ENCODE peak calls at places on chromosomes 5 and 9, in ten cellular contexts. U is fibroblast of pulmonary artery; E is breast epithelium; B is HepG2; X is MM.1S; Z is effector memory CD4-positive, alpha-beta T cell; M is suprapubic skin; S is stomach; N is AG10803; D is cardiac fibroblast. V is an unnamed sample.

GRCh38 chr9:126325779-126326178 is 850 bp upstream of the MVB12B start:
- DNase-seq in U (no peak), E (no peak), B (no peak), X (no peak), Z (no peak), M (no peak), S (no peak), N (no peak), D (no peak), V (no peak)

GRCh38 chr5:126742425-126742824 is 34.5 kb upstream of the LMNB1 start:
- DNase-seq in U (no peak), E (no peak), B (no peak), X (no peak), Z (no peak), M (no peak), S (no peak), N (no peak), D (no peak), V (no peak)

GRCh38 chr9:125536184-125537152 is 170.5 kb downstream of the MAPKAP1 start:
- DNase-seq in U (no peak), E (peak), B (no peak), X (no peak), Z (no peak), M (no peak), S (no peak), N (peak), D (peak), V (no peak)

GRCh38 chr5:172846249-172846648 is 12.2 kb downstream of the ERGIC1 start:
- DNase-seq in U (no peak), E (no peak), B (no peak), X (no peak), Z (no peak), M (no peak), S (no peak), N (no peak), D (no peak), V (no peak)

GRCh38 chr5:65142511-65143011 is 339.2 kb downstream of the ADAMTS6 start:
- DNase-seq in U (peak), E (no peak), B (no peak), X (no peak), Z (no peak), M (no peak), S (no peak), N (peak), D (peak), V (no peak)

GRCh38 chr9:95171001-95171400 is 146.5 kb downstream of the FANCC start:
- DNase-seq in U (peak), E (no peak), B (no peak), X (peak), Z (no peak), M (no peak), S (no peak), N (no peak), D (peak), V (peak)

GRCh38 chr9:137592767-137593166 is 2.5 kb upstream of the ZMYND19 start:
- DNase-seq in U (no peak), E (no peak), B (no peak), X (no peak), Z (no peak), M (no peak), S (peak), N (no peak), D (no peak), V (no peak)

GRCh38 chr9:22005083-22005699 is 3.9 kb downstream of the CDKN2B start:
- DNase-seq in U (peak), E (no peak), B (no peak), X (no peak), Z (no peak), M (no peak), S (no peak), N (no peak), D (no peak), V (no peak)

GRCh38 chr9:30711591-30711990 is 1672.9 kb upstream of the ACO1 start:
- DNase-seq in U (no peak), E (no peak), B (no peak), X (no peak), Z (no peak), M (no peak), S (no peak), N (no peak), D (no peak), V (no peak)

GRCh38 chr5:108727154-108727638 is 20.5 kb upstream of the FER start:
- DNase-seq in U (peak), E (no peak), B (no peak), X (no peak), Z (no peak), M (no peak), S (no peak), N (peak), D (no peak), V (no peak)

GRCh38 chr5:108728566-108729305 is 19.0 kb upstream of the FER start:
- DNase-seq in U (no peak), E (no peak), B (no peak), X (peak), Z (peak), M (no peak), S (no peak), N (no peak), D (peak), V (peak)

GRCh38 chr5:108727639-108728565 is 19.8 kb upstream of the FER start:
- DNase-seq in U (peak), E (peak), B (peak), X (peak), Z (peak), M (peak), S (peak), N (peak), D (peak), V (no peak)

GRCh38 chr5:108729306-108729645 is 18.4 kb upstream of the FER start:
- DNase-seq in U (no peak), E (no peak), B (no peak), X (no peak), Z (no peak), M (no peak), S (no peak), N (no peak), D (peak), V (no peak)

GRCh38 chr5:108726446-108727091 is 21.1 kb upstream of the FER start:
- DNase-seq in U (no peak), E (no peak), B (no peak), X (no peak), Z (no peak), M (no peak), S (no peak), N (peak), D (peak), V (no peak)
- H3K4me3 ChIP-seq in U (no peak), E (peak), B (no peak), X (no peak), Z (no peak), M (peak), S (peak), N (peak), D (no peak), V (no peak)

GRCh38 chr5:134119720-134120119 is 5.2 kb downstream of the TCF7 start:
- DNase-seq in U (no peak), E (no peak), B (no peak), X (no peak), Z (no peak), M (no peak), S (no peak), N (no peak), D (no peak), V (no peak)
- H3K4me3 ChIP-seq in U (no peak), E (no peak), B (no peak), X (no peak), Z (peak), M (no peak), S (no peak), N (no peak), D (no peak), V (peak)

DNA sequence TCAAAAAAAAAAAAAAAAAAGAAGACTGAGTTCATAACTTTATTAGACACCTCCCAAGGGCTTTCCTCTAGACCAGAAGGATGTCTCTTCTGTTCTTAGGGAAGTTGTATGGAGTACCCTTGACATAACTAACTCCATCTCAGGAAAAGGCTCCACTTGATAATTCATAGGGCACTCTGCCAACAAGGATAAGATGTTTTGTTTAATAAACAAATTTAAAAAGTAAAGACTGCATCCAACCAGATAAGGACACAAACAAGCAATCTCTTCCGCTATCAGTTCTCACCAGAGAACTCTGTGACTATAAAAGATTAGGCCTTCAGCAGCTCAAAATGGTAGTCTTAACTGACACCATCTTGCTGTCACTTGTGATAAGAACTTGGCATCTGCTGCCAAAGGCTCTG is 65.8 kb downstream of the SFXN1 start:
- DNase-seq in U (no peak), E (no peak), B (no peak), X (no peak), Z (no peak), M (no peak), S (no peak), N (no peak), D (no peak), V (no peak)
- H3K4me3 ChIP-seq in U (no peak), E (no peak), B (no peak), X (no peak), Z (no peak), M (no peak), S (no peak), N (no peak), D (no peak), V (no peak)

DNA sequence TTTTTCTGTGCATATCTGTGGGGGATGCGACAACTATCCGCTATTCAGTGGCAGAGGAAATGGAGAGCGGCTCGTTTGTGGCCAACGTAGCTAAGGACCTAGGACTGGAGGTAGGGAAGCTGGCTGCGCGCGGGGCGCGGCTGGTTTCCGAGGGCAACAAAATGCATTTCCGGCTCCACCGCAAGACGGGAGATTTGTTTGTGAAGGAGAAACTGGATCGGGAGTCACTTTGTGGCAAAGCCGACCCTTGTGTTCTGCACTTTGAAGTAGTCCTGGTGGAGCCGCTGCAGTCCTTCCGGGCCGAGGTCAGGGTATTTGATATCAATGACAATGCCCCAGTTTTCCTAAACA is 327 bp downstream of the PCDHB1 start:
- DNase-seq in U (no peak), E (no peak), B (no peak), X (no peak), Z (no peak), M (no peak), S (no peak), N (no peak), D (no peak), V (no peak)
- H3K4me3 ChIP-seq in U (peak), E (peak), B (no peak), X (no peak), Z (no peak), M (peak), S (peak), N (peak), D (peak), V (no peak)

GRCh38 chr5:177431317-177432142 is 5.1 kb downstream of the GRK6 start:
- DNase-seq in U (no peak), E (no peak), B (no peak), X (peak), Z (peak), M (no peak), S (peak), N (no peak), D (no peak), V (peak)
- H3K4me3 ChIP-seq in U (no peak), E (no peak), B (no peak), X (peak), Z (peak), M (no peak), S (peak), N (no peak), D (no peak), V (peak)

V was measured in Jurkat, Clone E6-1.